ENCODE peak calls at places on chromosomes 7 and 10, in nine cellular contexts. L, Q, Y, G, B, T, F, P and X are unnamed samples.

GRCh38 chr7:149489391-149490024 is 8.1 kb downstream of the ZNF746 start:
- DNase-seq in L (no peak), Q (no peak), Y (peak; percentile 50), G (no peak), B (no peak), T (no peak), F (no peak), P (no peak), X (no peak)

GRCh38 chr7:326845-327304 is 36.9 kb downstream of the FOXL3 start:
- DNase-seq in L (no peak), Q (peak; percentile 78), Y (peak; percentile 33), G (no peak), B (no peak), T (no peak), F (no peak), P (peak; percentile 71), X (peak; percentile 37)

GRCh38 chr10:52030051-52030867 is 283.8 kb upstream of the DKK1 start:
- DNase-seq in L (no peak), Q (no peak), Y (no peak), G (no peak), B (no peak), T (no peak), F (no peak), P (no peak), X (no peak)

GRCh38 chr7:47470567-47471357 is 111.1 kb downstream of the TNS3 start:
- DNase-seq in L (no peak), Q (peak; percentile 78), Y (peak; percentile 63), G (no peak), B (no peak), T (peak; percentile 76), F (no peak), P (no peak), X (no peak)

GRCh38 chr10:124731551-124731950 is 12.6 kb downstream of the FAM53B start:
- DNase-seq in L (no peak), Q (no peak), Y (no peak), G (no peak), B (no peak), T (no peak), F (no peak), P (no peak), X (no peak)

GRCh38 chr7:36441344-36442022 is 51.8 kb downstream of the ANLN start:
- DNase-seq in L (no peak), Q (no peak), Y (no peak), G (no peak), B (no peak), T (peak; percentile 52), F (no peak), P (no peak), X (no peak)

GRCh38 chr10:17235136-17235535 is 7.1 kb downstream of the VIM start:
- DNase-seq in L (no peak), Q (no peak), Y (peak; percentile 58), G (no peak), B (no peak), T (peak; percentile 48), F (peak; percentile 29), P (no peak), X (no peak)

GRCh38 chr7:65216469-65216868 is 157.2 kb upstream of the ZNF92 start:
- DNase-seq in L (no peak), Q (peak; percentile 79), Y (peak; percentile 64), G (peak; percentile 70), B (no peak), T (peak; percentile 84), F (peak; percentile 69), P (peak; percentile 70), X (peak; percentile 77)

GRCh38 chr7:43761919-43762318 is 3.4 kb downstream of the BLVRA start:
- DNase-seq in L (no peak), Q (no peak), Y (no peak), G (no peak), B (no peak), T (no peak), F (no peak), P (peak; percentile 41), X (no peak)

GRCh38 chr10:52226448-52226847 is 87.6 kb upstream of the DKK1 start:
- DNase-seq in L (no peak), Q (no peak), Y (no peak), G (no peak), B (no peak), T (no peak), F (no peak), P (no peak), X (peak; percentile 35)

GRCh38 chr7:33698006-33698405 is 207.3 kb upstream of the BMPER start:
- DNase-seq in L (no peak), Q (no peak), Y (no peak), G (no peak), B (no peak), T (no peak), F (no peak), P (no peak), X (no peak)

GRCh38 chr7:29269941-29270340 is 75.4 kb downstream of the CHN2 start:
- DNase-seq in L (no peak), Q (no peak), Y (no peak), G (no peak), B (no peak), T (no peak), F (no peak), P (no peak), X (no peak)
- H3K4me1 ChIP-seq in L (no peaks in the 10 kb centered on the region), Q (peaks cover 34% of the 10 kb centered on the region), Y (no peaks in the 10 kb centered on the region), G (no peaks in the 10 kb centered on the region), B (peaks cover 22% of the 10 kb centered on the region), T (peaks cover 2% of the 10 kb centered on the region), F (no peaks in the 10 kb centered on the region), P (no peaks in the 10 kb centered on the region), X (no peaks in the 10 kb centered on the region)

DNA sequence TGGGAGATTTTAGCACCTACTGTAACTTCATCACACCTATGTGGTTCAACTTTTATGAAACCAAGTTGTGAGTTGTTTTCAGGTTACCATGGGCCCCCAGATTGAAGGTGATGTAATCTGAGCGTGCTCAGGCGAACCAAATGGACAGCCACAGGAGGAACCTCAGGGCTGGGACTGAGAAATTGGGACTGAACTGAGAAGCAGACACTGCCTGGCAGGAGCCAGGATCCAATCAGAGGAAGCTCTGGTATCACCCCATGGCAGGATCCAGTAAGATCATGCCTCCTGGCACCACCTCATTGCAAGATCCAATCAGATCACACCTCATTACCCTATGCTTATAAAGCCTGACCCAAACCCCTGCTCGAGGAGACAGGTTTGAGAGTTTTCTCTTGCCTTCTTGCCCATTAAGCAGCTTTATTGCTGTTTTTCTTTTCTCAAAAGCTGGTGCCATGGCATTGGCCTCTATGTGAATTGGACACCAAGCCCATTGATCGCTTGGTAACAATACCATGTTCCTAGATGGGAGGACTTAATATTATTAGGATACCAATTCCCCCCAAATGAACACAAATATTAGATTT is 43.2 kb upstream of the GDF10 start:
- DNase-seq in L (no peak), Q (no peak), Y (peak; percentile 5), G (no peak), B (no peak), T (no peak), F (no peak), P (no peak), X (no peak)
- H3K4me1 ChIP-seq in L (peaks cover 16% of the 10 kb centered on the region), Q (no peaks in the 10 kb centered on the region), Y (no peaks in the 10 kb centered on the region), G (peaks cover 52% of the 10 kb centered on the region), B (peaks cover 6% of the 10 kb centered on the region), T (no peaks in the 10 kb centered on the region), F (peaks cover 22% of the 10 kb centered on the region), P (no peaks in the 10 kb centered on the region), X (peaks cover 21% of the 10 kb centered on the region)

GRCh38 chr10:79322616-79323566 is 24.4 kb upstream of the PPIF start:
- DNase-seq in L (peak; percentile 75), Q (peak; percentile 55), Y (no peak), G (peak; percentile 63), B (no peak), T (no peak), F (peak; percentile 91), P (peak; percentile 81), X (peak; percentile 87)

GRCh38 chr10:79321951-79322350 is 25.3 kb upstream of the PPIF start:
- DNase-seq in L (no peak), Q (no peak), Y (no peak), G (no peak), B (no peak), T (no peak), F (no peak), P (no peak), X (no peak)

GRCh38 chr10:79320785-79321493 is 26.3 kb upstream of the PPIF start:
- DNase-seq in L (no peak), Q (no peak), Y (peak; percentile 83), G (no peak), B (no peak), T (no peak), F (no peak), P (peak; percentile 65), X (peak; percentile 65)

GRCh38 chr10:79323602-79324001 is 23.7 kb upstream of the PPIF start:
- DNase-seq in L (no peak), Q (no peak), Y (no peak), G (no peak), B (no peak), T (no peak), F (no peak), P (no peak), X (no peak)

GRCh38 chr10:79321494-79321882 is 25.8 kb upstream of the PPIF start:
- DNase-seq in L (no peak), Q (no peak), Y (no peak), G (no peak), B (no peak), T (no peak), F (no peak), P (no peak), X (no peak)
- H3K4me1 ChIP-seq in L (peaks cover 9% of the 10 kb centered on the region), Q (peaks cover 55% of the 10 kb centered on the region), Y (peaks cover 39% of the 10 kb centered on the region), G (peaks cover 53% of the 10 kb centered on the region), B (peaks cover 15% of the 10 kb centered on the region), T (peaks cover 10% of the 10 kb centered on the region), F (peaks cover 66% of the 10 kb centered on the region), P (peaks cover 19% of the 10 kb centered on the region), X (no peaks in the 10 kb centered on the region)

GRCh38 chr7:79977481-79977880 is 157.2 kb upstream of the GNAI1 start:
- DNase-seq in L (no peak), Q (no peak), Y (no peak), G (no peak), B (no peak), T (no peak), F (no peak), P (no peak), X (no peak)

GRCh38 chr7:79984210-79984609 is 150.4 kb upstream of the GNAI1 start:
- DNase-seq in L (no peak), Q (no peak), Y (no peak), G (no peak), B (no peak), T (no peak), F (no peak), P (no peak), X (no peak)

GRCh38 chr7:79980376-79980775 is 154.3 kb upstream of the GNAI1 start:
- DNase-seq in L (no peak), Q (no peak), Y (no peak), G (no peak), B (no peak), T (no peak), F (no peak), P (no peak), X (no peak)

GRCh38 chr7:79979437-79979836 is 155.2 kb upstream of the GNAI1 start:
- DNase-seq in L (no peak), Q (no peak), Y (no peak), G (no peak), B (no peak), T (no peak), F (no peak), P (no peak), X (peak; percentile 32)

DNA sequence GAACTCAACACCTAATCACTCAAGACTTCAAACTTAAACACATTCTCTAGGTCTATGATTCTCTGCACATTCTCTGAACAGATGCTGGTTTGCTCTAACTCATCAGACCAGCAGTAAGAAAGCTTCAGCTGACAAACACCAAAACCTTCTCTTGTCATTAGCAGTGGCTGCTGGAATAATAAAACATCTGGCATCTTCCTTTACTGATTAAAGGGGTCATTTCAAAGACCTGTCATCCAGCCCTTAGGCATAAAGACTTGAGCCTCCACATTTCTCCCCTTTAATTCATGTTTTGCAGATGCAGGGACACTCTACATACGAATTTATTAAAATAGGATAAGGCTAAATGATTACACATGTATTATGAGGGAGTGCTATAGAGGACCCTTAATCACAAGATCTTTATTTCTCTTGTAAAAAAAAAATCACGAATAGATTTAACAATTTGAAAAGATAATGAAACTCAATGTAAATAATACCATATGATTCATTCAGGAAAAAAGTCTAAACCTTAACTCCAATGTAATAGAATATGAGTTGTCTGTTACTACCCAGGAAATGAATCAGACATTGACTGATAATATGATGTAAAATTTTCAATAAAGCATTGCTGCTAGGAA is 152.4 kb upstream of the GNAI1 start:
- DNase-seq in L (no peak), Q (no peak), Y (peak; percentile 5), G (no peak), B (no peak), T (no peak), F (no peak), P (no peak), X (no peak)
- H3K4me1 ChIP-seq in L (no peaks in the 10 kb centered on the region), Q (no peaks in the 10 kb centered on the region), Y (peaks cover 28% of the 10 kb centered on the region), G (no peaks in the 10 kb centered on the region), B (no peaks in the 10 kb centered on the region), T (no peaks in the 10 kb centered on the region), F (no peaks in the 10 kb centered on the region), P (no peaks in the 10 kb centered on the region), X (peaks cover 7% of the 10 kb centered on the region)